ENCODE peak calls at places on chromosomes 2 and 18, in seven cellular contexts. B is SK-N-DZ; H is IMR-90; S is endothelial cell of umbilical vein; R is activated naive CD8-positive, alpha-beta T cell treated with anti-CD3 and anti-CD28 coated beads for 36 hours; E is Ammon's horn; D is RWPE1. Q is an unnamed sample.

GRCh38 chr2:3605013-3605961 is 10.4 kb downstream of the COLEC11 start:
- DNase-seq in S (no peak), E (no peak), D (peak; percentile 82), H (no peak), B (peak; percentile 89), R (peak; percentile 62), Q (peak; percentile 47)

GRCh38 chr18:70005580-70005979 is 57.9 kb upstream of the CD226 start:
- DNase-seq in B (no peak), E (no peak), S (no peak), R (no peak), D (no peak), H (no peak), Q (no peak)

GRCh38 chr2:234134496-234134895 is 84.0 kb downstream of the SPP2 start:
- DNase-seq in D (no peak), E (no peak), S (no peak), B (no peak), R (no peak), H (no peak), Q (no peak)

GRCh38 chr18:14930076-14930475 is 182.1 kb downstream of the ANKRD30B start:
- DNase-seq in D (no peak), B (no peak), S (no peak), R (no peak), E (no peak), H (no peak), Q (no peak)

GRCh38 chr2:46294185-46294836 is 2.9 kb upstream of the EPAS1 start:
- DNase-seq in D (peak; percentile 55), R (no peak), H (no peak), S (peak; percentile 44), B (peak; percentile 35), E (peak; percentile 16), Q (no peak)

GRCh38 chr18:10261315-10262276 is 192.8 kb upstream of the APCDD1 start:
- DNase-seq in R (no peak), D (no peak), B (no peak), H (peak; percentile 52), E (no peak), S (no peak), Q (no peak)

GRCh38 chr2:181574321-181574720 is 82.6 kb downstream of the CERKL start:
- DNase-seq in E (no peak), H (no peak), S (no peak), B (peak; percentile 63), D (no peak), R (no peak), Q (no peak)

GRCh38 chr2:174631009-174631981 is 33.7 kb upstream of the WIPF1 start:
- DNase-seq in S (no peak), D (no peak), B (no peak), R (peak; percentile 22), H (peak; percentile 90), E (no peak), Q (no peak)

GRCh38 chr2:64205415-64205814 is 61.2 kb upstream of the PELI1 start:
- DNase-seq in E (no peak), D (no peak), B (no peak), H (no peak), S (no peak), R (no peak), Q (no peak)

GRCh38 chr2:58680938-58681337 is 439.8 kb upstream of the FANCL start:
- DNase-seq in D (peak; percentile 2), R (no peak), S (peak; percentile 8), E (no peak), H (no peak), B (no peak), Q (no peak)

GRCh38 chr2:127154985-127155650 is 48.2 kb upstream of the BIN1 start:
- DNase-seq in R (no peak), B (no peak), H (peak; percentile 50), D (no peak), E (no peak), S (no peak), Q (no peak)

GRCh38 chr18:5630057-5630765 is 86.4 kb upstream of the EPB41L3 start:
- DNase-seq in E (peak; percentile 73), S (peak; percentile 65), B (peak; percentile 60), D (peak; percentile 20), R (peak; percentile 66), H (peak; percentile 41), Q (no peak)

GRCh38 chr2:126849054-126849453 is 49.6 kb upstream of the TEX51 start:
- DNase-seq in D (no peak), R (no peak), S (no peak), E (no peak), B (no peak), H (no peak), Q (no peak)

GRCh38 chr2:232349546-232349945 is 29.0 kb upstream of the ALPP start:
- DNase-seq in H (no peak), E (no peak), S (no peak), D (no peak), R (no peak), B (no peak), Q (no peak)

GRCh38 chr2:159449504-159450124 is 163.1 kb upstream of the WDSUB1 start:
- DNase-seq in E (no peak), H (peak; percentile 7), D (no peak), B (no peak), S (peak; percentile 22), R (no peak), Q (no peak)

GRCh38 chr2:105652014-105652796 is 92.5 kb upstream of the NCK2 start:
- DNase-seq in E (no peak), H (no peak), B (no peak), D (no peak), R (no peak), S (no peak), Q (no peak)

GRCh38 chr2:204533629-204534370 is 11.5 kb upstream of the PARD3B start:
- DNase-seq in D (peak; percentile 19), H (peak; percentile 69), E (no peak), B (no peak), S (peak; percentile 20), R (no peak), Q (no peak)

GRCh38 chr18:37306420-37306819 is 259.2 kb downstream of the CELF4 start:
- DNase-seq in E (no peak), R (no peak), D (no peak), H (no peak), S (no peak), B (no peak), Q (no peak)

GRCh38 chr2:104788721-104789446 is 65.0 kb upstream of the POU3F3 start:
- DNase-seq in S (no peak), E (peak; percentile 37), H (no peak), D (no peak), B (no peak), R (no peak), Q (no peak)

GRCh38 chr2:30978854-30979253 is 159.4 kb downstream of the GALNT14 start:
- DNase-seq in R (no peak), S (no peak), H (no peak), B (no peak), E (no peak), D (no peak), Q (no peak)

GRCh38 chr2:45119855-45120254 is 110.6 kb upstream of the SIX2 start:
- DNase-seq in E (no peak), R (no peak), S (no peak), D (peak; percentile 62), B (no peak), H (peak; percentile 85), Q (no peak)

GRCh38 chr18:44758821-44759624 is 78.3 kb downstream of the SETBP1 start:
- DNase-seq in H (no peak), E (no peak), B (no peak), D (no peak), S (no peak), R (peak; percentile 58), Q (no peak)

GRCh38 chr18:378039-378438 is 110.2 kb upstream of the THOC1 start:
- DNase-seq in E (peak; percentile 74), R (no peak), S (peak; percentile 24), H (no peak), B (no peak), D (no peak), Q (no peak)

GRCh38 chr2:28821295-28821958 is 10.8 kb downstream of the SPDYA start:
- DNase-seq in S (peak; percentile 81), D (peak; percentile 51), H (peak; percentile 65), E (peak; percentile 48), R (peak; percentile 36), B (peak; percentile 66), Q (peak; percentile 46)

GRCh38 chr18:53796042-53796729 is 428.3 kb downstream of the MBD2 start:
- DNase-seq in R (peak; percentile 3), E (no peak), D (peak; percentile 29), B (no peak), H (peak; percentile 1), S (no peak), Q (no peak)

GRCh38 chr18:44133483-44133882 is 547.2 kb upstream of the SETBP1 start:
- DNase-seq in R (no peak), H (no peak), B (no peak), D (no peak), S (no peak), E (no peak), Q (no peak)

GRCh38 chr2:226414313-226414712 is 385.3 kb downstream of the IRS1 start:
- DNase-seq in S (no peak), D (no peak), H (no peak), R (no peak), E (no peak), B (no peak), Q (no peak)

GRCh38 chr2:120740765-120741513 is 5.3 kb downstream of the GLI2 start:
- DNase-seq in R (no peak), D (no peak), S (no peak), E (no peak), H (peak; percentile 41), B (peak; percentile 63), Q (no peak)

GRCh38 chr2:164023896-164024295 is 288.1 kb upstream of the FIGN start:
- DNase-seq in R (no peak), B (no peak), E (no peak), H (no peak), D (no peak), S (no peak), Q (no peak)